ENCODE peak calls at places on chromosome 3, in six cellular contexts. One of them, this sample, is unnamed.

GRCh38 chr3:160343132-160343531 is 55.9 kb downstream of the IFT80 start:
- DNase-seq in H1: no peak
- DNase-seq in GM12891: no peak
- DNase-seq in HepG2: peak; percentile 16
- DNase-seq in GM12878: no peak
- DNase-seq in K562: peak; percentile 12
- DNase-seq in this sample: no peak

GRCh38 chr3:17841190-17841828 is 98.9 kb upstream of the TBC1D5 start:
- DNase-seq in H1: peak; percentile 58
- DNase-seq in GM12891: peak; percentile 13
- DNase-seq in HepG2: peak; percentile 57
- DNase-seq in GM12878: peak; percentile 24
- DNase-seq in K562: peak; percentile 87
- DNase-seq in this sample: peak; percentile 18

GRCh38 chr3:170003881-170004356 is 33.9 kb upstream of the GPR160 start:
- DNase-seq in H1: no peak
- DNase-seq in GM12891: no peak
- DNase-seq in HepG2: peak; percentile 91
- DNase-seq in GM12878: no peak
- DNase-seq in K562: no peak
- DNase-seq in this sample: no peak

GRCh38 chr3:136343446-136343845 is 93.3 kb downstream of the PCCB start:
- DNase-seq in H1: no peak
- DNase-seq in GM12891: no peak
- DNase-seq in HepG2: no peak
- DNase-seq in GM12878: no peak
- DNase-seq in K562: no peak
- DNase-seq in this sample: no peak

GRCh38 chr3:27454914-27455313 is 29.3 kb downstream of the SLC4A7 start:
- DNase-seq in H1: no peak
- DNase-seq in GM12891: no peak
- DNase-seq in HepG2: peak; percentile 61
- DNase-seq in GM12878: no peak
- DNase-seq in K562: no peak
- DNase-seq in this sample: no peak

GRCh38 chr3:190120161-190121060 is at the start of gene P3H2:
- DNase-seq in H1: peak; percentile 84
- DNase-seq in GM12891: peak; percentile 68
- DNase-seq in HepG2: peak; percentile 66
- DNase-seq in GM12878: no peak
- DNase-seq in K562: no peak
- DNase-seq in this sample: peak; percentile 72

GRCh38 chr3:133124511-133124910 is 86.3 kb downstream of the TMEM108 start:
- DNase-seq in H1: no peak
- DNase-seq in GM12891: no peak
- DNase-seq in HepG2: no peak
- DNase-seq in GM12878: no peak
- DNase-seq in K562: peak; percentile 39
- DNase-seq in this sample: no peak

GRCh38 chr3:196726788-196727675 is 12.6 kb upstream of the PAK2 start:
- DNase-seq in H1: no peak
- DNase-seq in GM12891: no peak
- DNase-seq in HepG2: no peak
- DNase-seq in GM12878: no peak
- DNase-seq in K562: peak; percentile 11
- DNase-seq in this sample: no peak

GRCh38 chr3:155227141-155227540 is 66.3 kb downstream of the STRIT1 start:
- DNase-seq in H1: no peak
- DNase-seq in GM12891: no peak
- DNase-seq in HepG2: no peak
- DNase-seq in GM12878: no peak
- DNase-seq in K562: no peak
- DNase-seq in this sample: no peak

GRCh38 chr3:76570436-76571057 is 469.4 kb upstream of the ROBO2 start:
- DNase-seq in H1: no peak
- DNase-seq in GM12891: no peak
- DNase-seq in HepG2: no peak
- DNase-seq in GM12878: no peak
- DNase-seq in K562: peak; percentile 0
- DNase-seq in this sample: no peak

GRCh38 chr3:50251220-50251619 is 15.2 kb downstream of the GNAI2 start:
- DNase-seq in H1: no peak
- DNase-seq in GM12891: no peak
- DNase-seq in HepG2: no peak
- DNase-seq in GM12878: no peak
- DNase-seq in K562: peak; percentile 46
- DNase-seq in this sample: no peak

GRCh38 chr3:158528306-158528705 is 42.7 kb upstream of the MLF1 start:
- DNase-seq in H1: no peak
- DNase-seq in GM12891: no peak
- DNase-seq in HepG2: no peak
- DNase-seq in GM12878: no peak
- DNase-seq in K562: no peak
- DNase-seq in this sample: no peak

GRCh38 chr3:13380991-13381390 is 39.1 kb downstream of the NUP210 start:
- DNase-seq in H1: no peak
- DNase-seq in GM12891: no peak
- DNase-seq in HepG2: no peak
- DNase-seq in GM12878: no peak
- DNase-seq in K562: no peak
- DNase-seq in this sample: no peak

GRCh38 chr3:149377408-149378111 is at the start of gene TM4SF1:
- DNase-seq in H1: no peak
- DNase-seq in GM12891: no peak
- DNase-seq in HepG2: peak; percentile 97
- DNase-seq in GM12878: no peak
- DNase-seq in K562: no peak
- DNase-seq in this sample: no peak

GRCh38 chr3:119301001-119301400 is 6.8 kb downstream of the ARHGAP31 start:
- DNase-seq in H1: no peak
- DNase-seq in GM12891: no peak
- DNase-seq in HepG2: no peak
- DNase-seq in GM12878: no peak
- DNase-seq in K562: no peak
- DNase-seq in this sample: no peak

GRCh38 chr3:5010706-5011554 is 31.7 kb downstream of the BHLHE40 start:
- DNase-seq in H1: no peak
- DNase-seq in GM12891: no peak
- DNase-seq in HepG2: no peak
- DNase-seq in GM12878: no peak
- DNase-seq in K562: no peak
- DNase-seq in this sample: no peak

GRCh38 chr3:81726735-81727134 is 34.7 kb downstream of the GBE1 start:
- DNase-seq in H1: no peak
- DNase-seq in GM12891: no peak
- DNase-seq in HepG2: no peak
- DNase-seq in GM12878: no peak
- DNase-seq in K562: no peak
- DNase-seq in this sample: no peak

GRCh38 chr3:116046350-116046749 is 398.9 kb downstream of the LSAMP start:
- DNase-seq in H1: no peak
- DNase-seq in GM12891: no peak
- DNase-seq in HepG2: no peak
- DNase-seq in GM12878: no peak
- DNase-seq in K562: no peak
- DNase-seq in this sample: no peak

GRCh38 chr3:184842433-184842832 is 30.5 kb downstream of the VPS8 start:
- DNase-seq in H1: no peak
- DNase-seq in GM12891: no peak
- DNase-seq in HepG2: no peak
- DNase-seq in GM12878: no peak
- DNase-seq in K562: no peak
- DNase-seq in this sample: no peak

GRCh38 chr3:130950641-130951040 is 56.8 kb downstream of the ATP2C1 start:
- DNase-seq in H1: no peak
- DNase-seq in GM12891: no peak
- DNase-seq in HepG2: no peak
- DNase-seq in GM12878: no peak
- DNase-seq in K562: no peak
- DNase-seq in this sample: no peak

GRCh38 chr3:9098716-9099675 is 135.7 kb upstream of the RAD18 start:
- DNase-seq in H1: no peak
- DNase-seq in GM12891: no peak
- DNase-seq in HepG2: no peak
- DNase-seq in GM12878: no peak
- DNase-seq in K562: no peak
- DNase-seq in this sample: no peak

GRCh38 chr3:53994986-53995385 is 103.3 kb upstream of the SELENOK start:
- DNase-seq in H1: no peak
- DNase-seq in GM12891: no peak
- DNase-seq in HepG2: no peak
- DNase-seq in GM12878: no peak
- DNase-seq in K562: no peak
- DNase-seq in this sample: no peak

GRCh38 chr3:122705379-122705778 is 24.7 kb downstream of the PARP14 start:
- DNase-seq in H1: no peak
- DNase-seq in GM12891: no peak
- DNase-seq in HepG2: no peak
- DNase-seq in GM12878: no peak
- DNase-seq in K562: no peak
- DNase-seq in this sample: no peak

GRCh38 chr3:20256144-20256543 is 70.1 kb upstream of the SGO1 start:
- DNase-seq in H1: no peak
- DNase-seq in GM12891: no peak
- DNase-seq in HepG2: no peak
- DNase-seq in GM12878: peak; percentile 12
- DNase-seq in K562: no peak
- DNase-seq in this sample: no peak

GRCh38 chr3:179194931-179195330 is 46.8 kb downstream of the PIK3CA start:
- DNase-seq in H1: no peak
- DNase-seq in GM12891: no peak
- DNase-seq in HepG2: no peak
- DNase-seq in GM12878: no peak
- DNase-seq in K562: no peak
- DNase-seq in this sample: no peak

GRCh38 chr3:179186426-179186825 is 38.3 kb downstream of the PIK3CA start:
- DNase-seq in H1: no peak
- DNase-seq in GM12891: no peak
- DNase-seq in HepG2: no peak
- DNase-seq in GM12878: no peak
- DNase-seq in K562: no peak
- DNase-seq in this sample: no peak

GRCh38 chr3:179192542-179192941 is 44.4 kb downstream of the PIK3CA start:
- DNase-seq in H1: no peak
- DNase-seq in GM12891: no peak
- DNase-seq in HepG2: no peak
- DNase-seq in GM12878: no peak
- DNase-seq in K562: no peak
- DNase-seq in this sample: no peak

GRCh38 chr3:179189764-179190163 is 41.6 kb downstream of the PIK3CA start:
- DNase-seq in H1: no peak
- DNase-seq in GM12891: no peak
- DNase-seq in HepG2: no peak
- DNase-seq in GM12878: no peak
- DNase-seq in K562: no peak
- DNase-seq in this sample: no peak
- TF ChIP-seq TAF1 in H1: no peak
- TF ChIP-seq TAF1 in GM12891: no peak
- TF ChIP-seq TAF1 in HepG2: no peak
- TF ChIP-seq TAF1 in GM12878: no peak
- TF ChIP-seq TAF1 in K562: no peak
- TF ChIP-seq TAF1 in this sample: no peak

GRCh38 chr3:126083138-126083445 is 832 bp downstream of the SLC41A3 start:
- DNase-seq in H1: no peak
- DNase-seq in GM12891: no peak
- DNase-seq in HepG2: no peak
- DNase-seq in GM12878: no peak
- DNase-seq in K562: peak; percentile 29
- DNase-seq in this sample: no peak

GRCh38 chr3:126085276-126085675 is 1.4 kb upstream of the SLC41A3 start:
- DNase-seq in H1: no peak
- DNase-seq in GM12891: no peak
- DNase-seq in HepG2: no peak
- DNase-seq in GM12878: no peak
- DNase-seq in K562: no peak
- DNase-seq in this sample: no peak

GRCh38 chr3:126083511-126083912 is 412 bp downstream of the SLC41A3 start:
- DNase-seq in H1: no peak
- DNase-seq in GM12891: peak; percentile 66
- DNase-seq in HepG2: peak; percentile 14
- DNase-seq in GM12878: no peak
- DNase-seq in K562: peak; percentile 49
- DNase-seq in this sample: peak; percentile 64

GRCh38 chr3:126084667-126085180 is 800 bp upstream of the SLC41A3 start:
- DNase-seq in H1: no peak
- DNase-seq in GM12891: no peak
- DNase-seq in HepG2: no peak
- DNase-seq in GM12878: no peak
- DNase-seq in K562: peak; percentile 44
- DNase-seq in this sample: no peak

GRCh38 chr3:126083913-126084514 is at the start of gene SLC41A3:
- DNase-seq in H1: peak; percentile 21
- DNase-seq in GM12891: peak; percentile 90
- DNase-seq in HepG2: peak; percentile 80
- DNase-seq in GM12878: peak; percentile 45
- DNase-seq in K562: peak; percentile 83
- DNase-seq in this sample: peak; percentile 85
- TF ChIP-seq POLR2A in H1: peak; percentile 33
- TF ChIP-seq POLR2A in GM12891: no peak
- TF ChIP-seq POLR2A in HepG2: peak; percentile 71
- TF ChIP-seq POLR2A in GM12878: peak; percentile 67
- TF ChIP-seq POLR2A in K562: peak; percentile 61
- TF ChIP-seq POLR2A in this sample: no peak

GRCh38 chr3:129068291-129068886 is 7.8 kb downstream of the GP9 start:
- DNase-seq in H1: no peak
- DNase-seq in GM12891: no peak
- DNase-seq in HepG2: no peak
- DNase-seq in GM12878: no peak
- DNase-seq in K562: no peak
- DNase-seq in this sample: no peak
- TF ChIP-seq TAF1 in H1: no peak
- TF ChIP-seq TAF1 in GM12891: no peak
- TF ChIP-seq TAF1 in HepG2: no peak
- TF ChIP-seq TAF1 in GM12878: no peak
- TF ChIP-seq TAF1 in K562: no peak
- TF ChIP-seq TAF1 in this sample: no peak

DNA sequence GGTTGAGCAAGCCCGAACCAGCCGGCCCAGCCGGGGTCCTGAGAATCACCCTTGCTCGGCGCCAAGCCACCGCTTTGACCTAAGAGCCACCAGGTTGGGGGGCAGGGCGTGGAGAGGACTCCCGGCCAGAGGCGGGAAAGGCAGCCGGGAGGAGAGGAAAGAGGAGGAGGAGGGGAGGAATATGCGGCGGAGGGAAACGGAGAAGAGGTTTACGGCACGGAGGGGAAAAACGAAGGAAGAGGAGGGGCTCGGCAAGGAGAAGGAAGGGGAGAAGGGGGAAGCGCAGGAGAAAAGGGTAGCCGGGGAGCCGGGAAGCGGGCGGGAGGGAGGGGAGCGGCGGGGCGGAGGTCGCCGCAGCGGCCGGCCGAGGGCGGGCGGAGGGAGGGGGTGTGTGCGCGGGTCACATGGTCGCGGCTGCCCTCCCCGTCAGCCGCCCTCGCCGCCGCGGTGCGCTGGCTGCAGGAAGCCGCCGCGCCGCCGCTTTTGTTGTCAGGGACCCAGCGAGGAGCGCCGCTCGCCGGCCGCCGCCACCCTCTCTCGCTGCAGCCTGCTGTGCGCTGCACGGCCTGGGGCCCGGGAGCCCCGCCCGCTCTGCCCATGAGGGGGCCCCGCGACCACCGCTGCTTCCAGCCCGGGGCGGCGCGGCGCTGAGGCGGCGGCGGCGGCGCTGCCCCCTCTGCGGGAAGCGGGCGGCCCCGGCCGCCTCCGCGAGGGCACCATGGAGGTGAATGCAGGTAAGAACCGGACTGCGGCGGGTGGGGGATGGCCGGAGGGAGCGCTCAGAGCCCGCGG is at the start of gene NR1D2:
- DNase-seq in H1: no peak
- DNase-seq in GM12891: peak; percentile 79
- DNase-seq in HepG2: peak; percentile 59
- DNase-seq in GM12878: no peak
- DNase-seq in K562: peak; percentile 92
- DNase-seq in this sample: peak; percentile 81
- TF ChIP-seq POLR2A in H1: peak; percentile 92
- TF ChIP-seq POLR2A in GM12891: no peak
- TF ChIP-seq POLR2A in HepG2: peak; percentile 40
- TF ChIP-seq POLR2A in GM12878: peak; percentile 76
- TF ChIP-seq POLR2A in K562: peak; percentile 62
- TF ChIP-seq POLR2A in this sample: peak; percentile 42